ENCODE peak calls at places on chromosomes 2 and 18, in ten cellular contexts. One of them, this sample, is unnamed.

GRCh38 chr2:221997100-221997499 is 301.7 kb downstream of the PAX3 start:
- DNase-seq in epithelial cell of esophagus: peak
- DNase-seq in hepatic stellate cell: peak
- DNase-seq in lung microvascular endothelial cell: no peak
- DNase-seq in H54: peak
- DNase-seq in fibroblast of mammary gland: peak
- DNase-seq in T-helper 22 cell: no peak
- DNase-seq in RWPE1: peak
- DNase-seq in renal cortical epithelial cell: peak
- DNase-seq in NCI-H82: no peak
- DNase-seq in this sample: peak

GRCh38 chr18:10417191-10417590 is 37.2 kb upstream of the APCDD1 start:
- DNase-seq in epithelial cell of esophagus: peak
- DNase-seq in hepatic stellate cell: no peak
- DNase-seq in lung microvascular endothelial cell: no peak
- DNase-seq in H54: no peak
- DNase-seq in fibroblast of mammary gland: no peak
- DNase-seq in T-helper 22 cell: no peak
- DNase-seq in RWPE1: peak
- DNase-seq in renal cortical epithelial cell: peak
- DNase-seq in NCI-H82: no peak
- DNase-seq in this sample: no peak

GRCh38 chr2:134178109-134178877 is 75.6 kb upstream of the MGAT5 start:
- DNase-seq in epithelial cell of esophagus: no peak
- DNase-seq in hepatic stellate cell: no peak
- DNase-seq in lung microvascular endothelial cell: peak
- DNase-seq in H54: no peak
- DNase-seq in fibroblast of mammary gland: no peak
- DNase-seq in T-helper 22 cell: no peak
- DNase-seq in RWPE1: no peak
- DNase-seq in renal cortical epithelial cell: no peak
- DNase-seq in NCI-H82: peak
- DNase-seq in this sample: no peak

GRCh38 chr2:177161741-177162440 is 50.7 kb upstream of the HNRNPA3 start:
- DNase-seq in epithelial cell of esophagus: peak
- DNase-seq in hepatic stellate cell: no peak
- DNase-seq in lung microvascular endothelial cell: peak
- DNase-seq in H54: no peak
- DNase-seq in fibroblast of mammary gland: peak
- DNase-seq in T-helper 22 cell: no peak
- DNase-seq in RWPE1: peak
- DNase-seq in renal cortical epithelial cell: peak
- DNase-seq in NCI-H82: peak
- DNase-seq in this sample: no peak

GRCh38 chr18:57950542-57950941 is 93.5 kb upstream of the NEDD4L start:
- DNase-seq in epithelial cell of esophagus: peak
- DNase-seq in hepatic stellate cell: no peak
- DNase-seq in lung microvascular endothelial cell: no peak
- DNase-seq in H54: no peak
- DNase-seq in fibroblast of mammary gland: no peak
- DNase-seq in T-helper 22 cell: no peak
- DNase-seq in RWPE1: no peak
- DNase-seq in renal cortical epithelial cell: no peak
- DNase-seq in NCI-H82: no peak
- DNase-seq in this sample: no peak

GRCh38 chr18:8794133-8794986 is 89.0 kb downstream of the MTCL1 start:
- DNase-seq in epithelial cell of esophagus: peak
- DNase-seq in hepatic stellate cell: no peak
- DNase-seq in lung microvascular endothelial cell: no peak
- DNase-seq in H54: no peak
- DNase-seq in fibroblast of mammary gland: peak
- DNase-seq in T-helper 22 cell: no peak
- DNase-seq in RWPE1: peak
- DNase-seq in renal cortical epithelial cell: peak
- DNase-seq in NCI-H82: no peak
- DNase-seq in this sample: peak

GRCh38 chr2:27705851-27706622 is 42.3 kb downstream of the SLC4A1AP start:
- DNase-seq in epithelial cell of esophagus: peak
- DNase-seq in hepatic stellate cell: peak
- DNase-seq in lung microvascular endothelial cell: peak
- DNase-seq in H54: peak
- DNase-seq in fibroblast of mammary gland: peak
- DNase-seq in T-helper 22 cell: no peak
- DNase-seq in RWPE1: peak
- DNase-seq in renal cortical epithelial cell: peak
- DNase-seq in NCI-H82: no peak
- DNase-seq in this sample: peak

GRCh38 chr2:182593394-182593707 is 122.7 kb upstream of the DNAJC10 start:
- DNase-seq in epithelial cell of esophagus: peak
- DNase-seq in hepatic stellate cell: peak
- DNase-seq in lung microvascular endothelial cell: no peak
- DNase-seq in H54: no peak
- DNase-seq in fibroblast of mammary gland: peak
- DNase-seq in T-helper 22 cell: no peak
- DNase-seq in RWPE1: peak
- DNase-seq in renal cortical epithelial cell: peak
- DNase-seq in NCI-H82: peak
- DNase-seq in this sample: no peak

GRCh38 chr18:2846241-2846637 is 567 bp upstream of the EMILIN2 start:
- DNase-seq in epithelial cell of esophagus: no peak
- DNase-seq in hepatic stellate cell: peak
- DNase-seq in lung microvascular endothelial cell: no peak
- DNase-seq in H54: peak
- DNase-seq in fibroblast of mammary gland: peak
- DNase-seq in T-helper 22 cell: no peak
- DNase-seq in RWPE1: peak
- DNase-seq in renal cortical epithelial cell: peak
- DNase-seq in NCI-H82: no peak
- DNase-seq in this sample: no peak

GRCh38 chr2:44560352-44560751 is 198.6 kb downstream of the CAMKMT start:
- DNase-seq in epithelial cell of esophagus: peak
- DNase-seq in hepatic stellate cell: no peak
- DNase-seq in lung microvascular endothelial cell: peak
- DNase-seq in H54: no peak
- DNase-seq in fibroblast of mammary gland: peak
- DNase-seq in T-helper 22 cell: no peak
- DNase-seq in RWPE1: no peak
- DNase-seq in renal cortical epithelial cell: no peak
- DNase-seq in NCI-H82: peak
- DNase-seq in this sample: no peak

GRCh38 chr2:239724851-239725550 is 300.1 kb downstream of the NDUFA10 start:
- DNase-seq in epithelial cell of esophagus: no peak
- DNase-seq in hepatic stellate cell: no peak
- DNase-seq in lung microvascular endothelial cell: no peak
- DNase-seq in H54: no peak
- DNase-seq in fibroblast of mammary gland: no peak
- DNase-seq in T-helper 22 cell: no peak
- DNase-seq in RWPE1: no peak
- DNase-seq in renal cortical epithelial cell: no peak
- DNase-seq in NCI-H82: no peak
- DNase-seq in this sample: no peak

GRCh38 chr18:72140007-72140406 is 404.1 kb downstream of the CBLN2 start:
- DNase-seq in epithelial cell of esophagus: no peak
- DNase-seq in hepatic stellate cell: no peak
- DNase-seq in lung microvascular endothelial cell: no peak
- DNase-seq in H54: no peak
- DNase-seq in fibroblast of mammary gland: no peak
- DNase-seq in T-helper 22 cell: no peak
- DNase-seq in RWPE1: no peak
- DNase-seq in renal cortical epithelial cell: no peak
- DNase-seq in NCI-H82: no peak
- DNase-seq in this sample: no peak

GRCh38 chr2:149767516-149767974 is 180.0 kb upstream of the MMADHC start:
- DNase-seq in epithelial cell of esophagus: peak
- DNase-seq in hepatic stellate cell: peak
- DNase-seq in lung microvascular endothelial cell: no peak
- DNase-seq in H54: no peak
- DNase-seq in fibroblast of mammary gland: peak
- DNase-seq in T-helper 22 cell: no peak
- DNase-seq in RWPE1: no peak
- DNase-seq in renal cortical epithelial cell: peak
- DNase-seq in NCI-H82: peak
- DNase-seq in this sample: no peak

GRCh38 chr2:215530191-215530968 is 94.5 kb upstream of the FN1 start:
- DNase-seq in epithelial cell of esophagus: peak
- DNase-seq in hepatic stellate cell: no peak
- DNase-seq in lung microvascular endothelial cell: no peak
- DNase-seq in H54: no peak
- DNase-seq in fibroblast of mammary gland: peak
- DNase-seq in T-helper 22 cell: no peak
- DNase-seq in RWPE1: peak
- DNase-seq in renal cortical epithelial cell: peak
- DNase-seq in NCI-H82: no peak
- DNase-seq in this sample: no peak

GRCh38 chr2:61423714-61424113 is 47.2 kb downstream of the USP34 start:
- DNase-seq in epithelial cell of esophagus: peak
- DNase-seq in hepatic stellate cell: no peak
- DNase-seq in lung microvascular endothelial cell: no peak
- DNase-seq in H54: no peak
- DNase-seq in fibroblast of mammary gland: peak
- DNase-seq in T-helper 22 cell: no peak
- DNase-seq in RWPE1: no peak
- DNase-seq in renal cortical epithelial cell: no peak
- DNase-seq in NCI-H82: no peak
- DNase-seq in this sample: no peak

GRCh38 chr18:69897397-69898108 is 50.1 kb downstream of the CD226 start:
- DNase-seq in epithelial cell of esophagus: no peak
- DNase-seq in hepatic stellate cell: no peak
- DNase-seq in lung microvascular endothelial cell: no peak
- DNase-seq in H54: no peak
- DNase-seq in fibroblast of mammary gland: no peak
- DNase-seq in T-helper 22 cell: no peak
- DNase-seq in RWPE1: no peak
- DNase-seq in renal cortical epithelial cell: no peak
- DNase-seq in NCI-H82: no peak
- DNase-seq in this sample: no peak

GRCh38 chr2:21095714-21096113 is 28.1 kb upstream of the TDRD15 start:
- DNase-seq in epithelial cell of esophagus: no peak
- DNase-seq in hepatic stellate cell: no peak
- DNase-seq in lung microvascular endothelial cell: no peak
- DNase-seq in H54: no peak
- DNase-seq in fibroblast of mammary gland: no peak
- DNase-seq in T-helper 22 cell: no peak
- DNase-seq in RWPE1: no peak
- DNase-seq in renal cortical epithelial cell: no peak
- DNase-seq in NCI-H82: no peak
- DNase-seq in this sample: no peak

GRCh38 chr2:30738141-30738911 is 68.9 kb downstream of the CAPN13 start:
- DNase-seq in epithelial cell of esophagus: no peak
- DNase-seq in hepatic stellate cell: no peak
- DNase-seq in lung microvascular endothelial cell: no peak
- DNase-seq in H54: no peak
- DNase-seq in fibroblast of mammary gland: no peak
- DNase-seq in T-helper 22 cell: no peak
- DNase-seq in RWPE1: no peak
- DNase-seq in renal cortical epithelial cell: no peak
- DNase-seq in NCI-H82: no peak
- DNase-seq in this sample: no peak

GRCh38 chr2:120568975-120569268 is 166.7 kb upstream of the GLI2 start:
- DNase-seq in epithelial cell of esophagus: no peak
- DNase-seq in hepatic stellate cell: no peak
- DNase-seq in lung microvascular endothelial cell: no peak
- DNase-seq in H54: peak
- DNase-seq in fibroblast of mammary gland: no peak
- DNase-seq in T-helper 22 cell: no peak
- DNase-seq in RWPE1: no peak
- DNase-seq in renal cortical epithelial cell: no peak
- DNase-seq in NCI-H82: no peak
- DNase-seq in this sample: no peak

GRCh38 chr2:225041210-225041870 is 928 bp downstream of the DOCK10 start:
- DNase-seq in epithelial cell of esophagus: peak
- DNase-seq in hepatic stellate cell: peak
- DNase-seq in lung microvascular endothelial cell: peak
- DNase-seq in H54: peak
- DNase-seq in fibroblast of mammary gland: peak
- DNase-seq in T-helper 22 cell: peak
- DNase-seq in RWPE1: peak
- DNase-seq in renal cortical epithelial cell: peak
- DNase-seq in NCI-H82: no peak
- DNase-seq in this sample: no peak

GRCh38 chr18:62632788-62633455 is 82.4 kb upstream of the PHLPP1 start:
- DNase-seq in epithelial cell of esophagus: no peak
- DNase-seq in hepatic stellate cell: no peak
- DNase-seq in lung microvascular endothelial cell: no peak
- DNase-seq in H54: no peak
- DNase-seq in fibroblast of mammary gland: no peak
- DNase-seq in T-helper 22 cell: no peak
- DNase-seq in RWPE1: no peak
- DNase-seq in renal cortical epithelial cell: no peak
- DNase-seq in NCI-H82: no peak
- DNase-seq in this sample: no peak

GRCh38 chr2:217787160-217787877 is 215.5 kb downstream of the TNS1 start:
- DNase-seq in epithelial cell of esophagus: no peak
- DNase-seq in hepatic stellate cell: no peak
- DNase-seq in lung microvascular endothelial cell: no peak
- DNase-seq in H54: no peak
- DNase-seq in fibroblast of mammary gland: no peak
- DNase-seq in T-helper 22 cell: no peak
- DNase-seq in RWPE1: no peak
- DNase-seq in renal cortical epithelial cell: no peak
- DNase-seq in NCI-H82: no peak
- DNase-seq in this sample: no peak

GRCh38 chr2:227164745-227165350 is 424 bp downstream of the COL4A3 start:
- DNase-seq in epithelial cell of esophagus: peak
- DNase-seq in hepatic stellate cell: peak
- DNase-seq in lung microvascular endothelial cell: no peak
- DNase-seq in H54: no peak
- DNase-seq in fibroblast of mammary gland: no peak
- DNase-seq in T-helper 22 cell: no peak
- DNase-seq in RWPE1: no peak
- DNase-seq in renal cortical epithelial cell: no peak
- DNase-seq in NCI-H82: peak
- DNase-seq in this sample: no peak

GRCh38 chr2:112077814-112078213 is 22.7 kb downstream of the TMEM87B start:
- DNase-seq in epithelial cell of esophagus: peak
- DNase-seq in hepatic stellate cell: no peak
- DNase-seq in lung microvascular endothelial cell: no peak
- DNase-seq in H54: no peak
- DNase-seq in fibroblast of mammary gland: peak
- DNase-seq in T-helper 22 cell: no peak
- DNase-seq in RWPE1: peak
- DNase-seq in renal cortical epithelial cell: no peak
- DNase-seq in NCI-H82: peak
- DNase-seq in this sample: no peak

GRCh38 chr2:172168917-172169346 is 66.2 kb upstream of the DLX2 start:
- DNase-seq in epithelial cell of esophagus: peak
- DNase-seq in hepatic stellate cell: peak
- DNase-seq in lung microvascular endothelial cell: no peak
- DNase-seq in H54: no peak
- DNase-seq in fibroblast of mammary gland: peak
- DNase-seq in T-helper 22 cell: no peak
- DNase-seq in RWPE1: no peak
- DNase-seq in renal cortical epithelial cell: peak
- DNase-seq in NCI-H82: no peak
- DNase-seq in this sample: peak

GRCh38 chr2:25230128-25230527 is 61.7 kb upstream of the POMC start:
- DNase-seq in epithelial cell of esophagus: no peak
- DNase-seq in hepatic stellate cell: no peak
- DNase-seq in lung microvascular endothelial cell: no peak
- DNase-seq in H54: no peak
- DNase-seq in fibroblast of mammary gland: no peak
- DNase-seq in T-helper 22 cell: no peak
- DNase-seq in RWPE1: no peak
- DNase-seq in renal cortical epithelial cell: no peak
- DNase-seq in NCI-H82: no peak
- DNase-seq in this sample: no peak

GRCh38 chr2:218876562-218877219 is 4.0 kb upstream of the WNT10A start:
- DNase-seq in epithelial cell of esophagus: peak
- DNase-seq in hepatic stellate cell: peak
- DNase-seq in lung microvascular endothelial cell: peak
- DNase-seq in H54: peak
- DNase-seq in fibroblast of mammary gland: peak
- DNase-seq in T-helper 22 cell: no peak
- DNase-seq in RWPE1: no peak
- DNase-seq in renal cortical epithelial cell: peak
- DNase-seq in NCI-H82: peak
- DNase-seq in this sample: no peak

GRCh38 chr2:95345066-95345414 is 47.9 kb downstream of the KCNIP3 start:
- DNase-seq in epithelial cell of esophagus: no peak
- DNase-seq in hepatic stellate cell: no peak
- DNase-seq in lung microvascular endothelial cell: peak
- DNase-seq in H54: no peak
- DNase-seq in fibroblast of mammary gland: no peak
- DNase-seq in T-helper 22 cell: no peak
- DNase-seq in RWPE1: no peak
- DNase-seq in renal cortical epithelial cell: no peak
- DNase-seq in NCI-H82: no peak
- DNase-seq in this sample: no peak

This sample was measured in epithelial cell of proximal tubule.